ENCODE peak calls at places on chromosome 13, in seven cellular contexts. One of them, this sample, is unnamed.

GRCh38 chr13:48505597-48506091 is 27.2 kb downstream of the RCBTB2 start:
- DNase-seq in stimulated activated CD8-positive, alpha-beta memory T cell treated with anti-CD3 and anti-CD28 coated beads, Interleukin-2, amount 100 ng/mL, for 1 hour: peak
- DNase-seq in left ventricle myocardium inferior: no peak
- DNase-seq in hypothalamus: no peak
- DNase-seq in AML-193: peak
- DNase-seq in colonic mucosa: no peak
- DNase-seq in EH: peak
- DNase-seq in this sample: peak

GRCh38 chr13:90868321-90868920 is 479.1 kb upstream of the MIR17HG start:
- DNase-seq in stimulated activated CD8-positive, alpha-beta memory T cell treated with anti-CD3 and anti-CD28 coated beads, Interleukin-2, amount 100 ng/mL, for 1 hour: no peak
- DNase-seq in left ventricle myocardium inferior: no peak
- DNase-seq in hypothalamus: peak
- DNase-seq in AML-193: peak
- DNase-seq in colonic mucosa: peak
- DNase-seq in EH: peak
- DNase-seq in this sample: peak

GRCh38 chr13:70544706-70545105 is 436.5 kb upstream of the KLHL1 start:
- DNase-seq in stimulated activated CD8-positive, alpha-beta memory T cell treated with anti-CD3 and anti-CD28 coated beads, Interleukin-2, amount 100 ng/mL, for 1 hour: no peak
- DNase-seq in left ventricle myocardium inferior: no peak
- DNase-seq in hypothalamus: no peak
- DNase-seq in AML-193: no peak
- DNase-seq in colonic mucosa: no peak
- DNase-seq in EH: no peak
- DNase-seq in this sample: no peak

GRCh38 chr13:44895584-44895983 is 93.7 kb downstream of the NUFIP1 start:
- DNase-seq in stimulated activated CD8-positive, alpha-beta memory T cell treated with anti-CD3 and anti-CD28 coated beads, Interleukin-2, amount 100 ng/mL, for 1 hour: no peak
- DNase-seq in left ventricle myocardium inferior: no peak
- DNase-seq in hypothalamus: no peak
- DNase-seq in AML-193: no peak
- DNase-seq in colonic mucosa: no peak
- DNase-seq in EH: no peak
- DNase-seq in this sample: no peak

GRCh38 chr13:82878536-82878935 is 1003.7 kb downstream of the SLITRK1 start:
- DNase-seq in stimulated activated CD8-positive, alpha-beta memory T cell treated with anti-CD3 and anti-CD28 coated beads, Interleukin-2, amount 100 ng/mL, for 1 hour: no peak
- DNase-seq in left ventricle myocardium inferior: no peak
- DNase-seq in hypothalamus: no peak
- DNase-seq in AML-193: no peak
- DNase-seq in colonic mucosa: no peak
- DNase-seq in EH: peak
- DNase-seq in this sample: no peak

GRCh38 chr13:65638572-65639168 is 1591.5 kb downstream of the PCDH9 start:
- DNase-seq in stimulated activated CD8-positive, alpha-beta memory T cell treated with anti-CD3 and anti-CD28 coated beads, Interleukin-2, amount 100 ng/mL, for 1 hour: no peak
- DNase-seq in left ventricle myocardium inferior: no peak
- DNase-seq in hypothalamus: peak
- DNase-seq in AML-193: peak
- DNase-seq in colonic mucosa: no peak
- DNase-seq in EH: peak
- DNase-seq in this sample: peak

GRCh38 chr13:73228546-73228945 is 169.7 kb downstream of the KLF5 start:
- DNase-seq in stimulated activated CD8-positive, alpha-beta memory T cell treated with anti-CD3 and anti-CD28 coated beads, Interleukin-2, amount 100 ng/mL, for 1 hour: no peak
- DNase-seq in left ventricle myocardium inferior: no peak
- DNase-seq in hypothalamus: no peak
- DNase-seq in AML-193: no peak
- DNase-seq in colonic mucosa: no peak
- DNase-seq in EH: peak
- DNase-seq in this sample: no peak

GRCh38 chr13:94858856-94859811 is 146.8 kb upstream of the SOX21 start:
- DNase-seq in stimulated activated CD8-positive, alpha-beta memory T cell treated with anti-CD3 and anti-CD28 coated beads, Interleukin-2, amount 100 ng/mL, for 1 hour: no peak
- DNase-seq in left ventricle myocardium inferior: peak
- DNase-seq in hypothalamus: peak
- DNase-seq in AML-193: no peak
- DNase-seq in colonic mucosa: peak
- DNase-seq in EH: peak
- DNase-seq in this sample: peak

GRCh38 chr13:99355267-99356215 is 48.3 kb upstream of the GPR183 start:
- DNase-seq in stimulated activated CD8-positive, alpha-beta memory T cell treated with anti-CD3 and anti-CD28 coated beads, Interleukin-2, amount 100 ng/mL, for 1 hour: no peak
- DNase-seq in left ventricle myocardium inferior: no peak
- DNase-seq in hypothalamus: no peak
- DNase-seq in AML-193: no peak
- DNase-seq in colonic mucosa: no peak
- DNase-seq in EH: no peak
- DNase-seq in this sample: no peak

GRCh38 chr13:23637813-23638212 is 67.6 kb downstream of the TNFRSF19 start:
- DNase-seq in stimulated activated CD8-positive, alpha-beta memory T cell treated with anti-CD3 and anti-CD28 coated beads, Interleukin-2, amount 100 ng/mL, for 1 hour: no peak
- DNase-seq in left ventricle myocardium inferior: peak
- DNase-seq in hypothalamus: no peak
- DNase-seq in AML-193: no peak
- DNase-seq in colonic mucosa: no peak
- DNase-seq in EH: no peak
- DNase-seq in this sample: no peak

GRCh38 chr13:101178394-101178793 is 237.9 kb downstream of the NALCN start:
- DNase-seq in stimulated activated CD8-positive, alpha-beta memory T cell treated with anti-CD3 and anti-CD28 coated beads, Interleukin-2, amount 100 ng/mL, for 1 hour: no peak
- DNase-seq in left ventricle myocardium inferior: no peak
- DNase-seq in hypothalamus: no peak
- DNase-seq in AML-193: no peak
- DNase-seq in colonic mucosa: no peak
- DNase-seq in EH: no peak
- DNase-seq in this sample: peak

GRCh38 chr13:40172149-40172591 is 494.3 kb downstream of the FOXO1 start:
- DNase-seq in stimulated activated CD8-positive, alpha-beta memory T cell treated with anti-CD3 and anti-CD28 coated beads, Interleukin-2, amount 100 ng/mL, for 1 hour: no peak
- DNase-seq in left ventricle myocardium inferior: no peak
- DNase-seq in hypothalamus: no peak
- DNase-seq in AML-193: no peak
- DNase-seq in colonic mucosa: no peak
- DNase-seq in EH: no peak
- DNase-seq in this sample: peak

GRCh38 chr13:35789335-35790166 is 313.1 kb upstream of the MAB21L1 start:
- DNase-seq in stimulated activated CD8-positive, alpha-beta memory T cell treated with anti-CD3 and anti-CD28 coated beads, Interleukin-2, amount 100 ng/mL, for 1 hour: no peak
- DNase-seq in left ventricle myocardium inferior: no peak
- DNase-seq in hypothalamus: no peak
- DNase-seq in AML-193: peak
- DNase-seq in colonic mucosa: no peak
- DNase-seq in EH: peak
- DNase-seq in this sample: peak

GRCh38 chr13:21749410-21749809 is 78.5 kb downstream of the FGF9 start:
- DNase-seq in stimulated activated CD8-positive, alpha-beta memory T cell treated with anti-CD3 and anti-CD28 coated beads, Interleukin-2, amount 100 ng/mL, for 1 hour: no peak
- DNase-seq in left ventricle myocardium inferior: no peak
- DNase-seq in hypothalamus: no peak
- DNase-seq in AML-193: no peak
- DNase-seq in colonic mucosa: no peak
- DNase-seq in EH: peak
- DNase-seq in this sample: no peak

GRCh38 chr13:75481176-75482069 is 546 bp downstream of the TBC1D4 start:
- DNase-seq in stimulated activated CD8-positive, alpha-beta memory T cell treated with anti-CD3 and anti-CD28 coated beads, Interleukin-2, amount 100 ng/mL, for 1 hour: no peak
- DNase-seq in left ventricle myocardium inferior: peak
- DNase-seq in hypothalamus: peak
- DNase-seq in AML-193: peak
- DNase-seq in colonic mucosa: peak
- DNase-seq in EH: peak
- DNase-seq in this sample: peak

GRCh38 chr13:73939071-73939380 is 195.2 kb downstream of the KLF12 start:
- DNase-seq in stimulated activated CD8-positive, alpha-beta memory T cell treated with anti-CD3 and anti-CD28 coated beads, Interleukin-2, amount 100 ng/mL, for 1 hour: no peak
- DNase-seq in left ventricle myocardium inferior: no peak
- DNase-seq in hypothalamus: no peak
- DNase-seq in AML-193: no peak
- DNase-seq in colonic mucosa: no peak
- DNase-seq in EH: no peak
- DNase-seq in this sample: no peak

GRCh38 chr13:28055362-28055761 is 45.0 kb downstream of the FLT3 start:
- DNase-seq in stimulated activated CD8-positive, alpha-beta memory T cell treated with anti-CD3 and anti-CD28 coated beads, Interleukin-2, amount 100 ng/mL, for 1 hour: no peak
- DNase-seq in left ventricle myocardium inferior: no peak
- DNase-seq in hypothalamus: no peak
- DNase-seq in AML-193: peak
- DNase-seq in colonic mucosa: no peak
- DNase-seq in EH: no peak
- DNase-seq in this sample: no peak

GRCh38 chr13:80342541-80343371 is 1.8 kb upstream of the SPRY2 start:
- DNase-seq in stimulated activated CD8-positive, alpha-beta memory T cell treated with anti-CD3 and anti-CD28 coated beads, Interleukin-2, amount 100 ng/mL, for 1 hour: peak
- DNase-seq in left ventricle myocardium inferior: peak
- DNase-seq in hypothalamus: peak
- DNase-seq in AML-193: peak
- DNase-seq in colonic mucosa: peak
- DNase-seq in EH: peak
- DNase-seq in this sample: peak

GRCh38 chr13:62846302-62846701 is 1430.7 kb upstream of the PCDH20 start:
- DNase-seq in stimulated activated CD8-positive, alpha-beta memory T cell treated with anti-CD3 and anti-CD28 coated beads, Interleukin-2, amount 100 ng/mL, for 1 hour: no peak
- DNase-seq in left ventricle myocardium inferior: no peak
- DNase-seq in hypothalamus: no peak
- DNase-seq in AML-193: no peak
- DNase-seq in colonic mucosa: no peak
- DNase-seq in EH: no peak
- DNase-seq in this sample: no peak